ENCODE peak calls at places on chromosomes 2 and 18, in four cellular contexts. F, I, X and U are unnamed samples.

GRCh38 chr2:4381773-4382172 is 678.4 kb downstream of the DCDC2C start:
- DNase-seq in F (no peak), I (no peak), X (no peak), U (no peak)

GRCh38 chr2:48749820-48750739 is 5.4 kb downstream of the LHCGR start:
- DNase-seq in F (no peak), I (no peak), X (no peak), U (no peak)

GRCh38 chr18:48997985-48998831 is 47.4 kb upstream of the SMAD7 start:
- DNase-seq in F (peak), I (no peak), X (no peak), U (peak)

GRCh38 chr2:64866797-64867196 is 122.4 kb upstream of the SLC1A4 start:
- DNase-seq in F (peak), I (no peak), X (no peak), U (no peak)

GRCh38 chr2:41932241-41933034 is 115.4 kb upstream of the PKDCC start:
- DNase-seq in F (peak), I (no peak), X (no peak), U (no peak)

GRCh38 chr2:145091011-145091744 is 571.3 kb upstream of the ZEB2 start:
- DNase-seq in F (no peak), I (no peak), X (no peak), U (no peak)

GRCh38 chr2:23497063-23497462 is 112.1 kb downstream of the KLHL29 start:
- DNase-seq in F (no peak), I (no peak), X (no peak), U (peak)

GRCh38 chr2:9170458-9171130 is 36.0 kb upstream of the ASAP2 start:
- DNase-seq in F (no peak), I (no peak), X (no peak), U (no peak)

GRCh38 chr2:12032421-12032820 is 286.0 kb downstream of the LPIN1 start:
- DNase-seq in F (no peak), I (no peak), X (no peak), U (no peak)

GRCh38 chr2:15640291-15640711 is 48.6 kb downstream of the DDX1 start:
- DNase-seq in F (peak), I (no peak), X (no peak), U (no peak)

GRCh38 chr18:13531681-13532325 is 194.6 kb downstream of the FAM210A start:
- DNase-seq in F (no peak), I (no peak), X (no peak), U (no peak)

GRCh38 chr2:148602918-148603561 is 41.5 kb upstream of the EPC2 start:
- DNase-seq in F (no peak), I (no peak), X (no peak), U (no peak)

GRCh38 chr2:219968685-219969345 is 341.4 kb downstream of the SLC4A3 start:
- DNase-seq in F (no peak), I (no peak), X (no peak), U (no peak)

GRCh38 chr2:150279673-150280072 is 207.8 kb downstream of the RND3 start:
- DNase-seq in F (no peak), I (no peak), X (no peak), U (no peak)

GRCh38 chr2:3971313-3972192 is 268.2 kb downstream of the DCDC2C start:
- DNase-seq in F (no peak), I (no peak), X (no peak), U (no peak)

GRCh38 chr2:70580352-70580751 is 26.7 kb upstream of the TGFA start:
- DNase-seq in F (no peak), I (no peak), X (no peak), U (no peak)

GRCh38 chr2:177772529-177772928 is 300.0 kb downstream of the PDE11A start:
- DNase-seq in F (no peak), I (no peak), X (no peak), U (no peak)

GRCh38 chr2:42568431-42569115 is at the start of gene MTA3:
- DNase-seq in F (no peak), I (peak), X (peak), U (peak)

GRCh38 chr2:40450066-40450841 is 1.6 kb downstream of the SLC8A1 start:
- DNase-seq in F (no peak), I (no peak), X (no peak), U (no peak)

GRCh38 chr2:1553671-1554295 is 140.5 kb downstream of the TPO start:
- DNase-seq in F (peak), I (no peak), X (no peak), U (no peak)

GRCh38 chr2:42025151-42025582 is 22.7 kb upstream of the PKDCC start:
- DNase-seq in F (peak), I (no peak), X (no peak), U (peak)

GRCh38 chr2:12761109-12761508 is 44.4 kb downstream of the TRIB2 start:
- DNase-seq in F (no peak), I (no peak), X (no peak), U (no peak)

GRCh38 chr2:40489678-40489960 is 37.7 kb upstream of the SLC8A1 start:
- DNase-seq in F (no peak), I (no peak), X (no peak), U (no peak)

GRCh38 chr2:186607660-186608324 is 17.9 kb downstream of the ITGAV start:
- DNase-seq in F (no peak), I (no peak), X (no peak), U (no peak)

GRCh38 chr2:102386004-102386403 is 30.4 kb downstream of the IL18R1 start:
- DNase-seq in F (no peak), I (no peak), X (no peak), U (no peak)

GRCh38 chr2:229780856-229781773 is 66.8 kb upstream of the DNER start:
- DNase-seq in F (peak), I (no peak), X (no peak), U (no peak)

GRCh38 chr2:34747643-34748042 is 1148.5 kb upstream of the FAM98A start:
- DNase-seq in F (no peak), I (no peak), X (no peak), U (no peak)

GRCh38 chr2:75292826-75293225 is 93.5 kb upstream of the TACR1 start:
- DNase-seq in F (no peak), I (no peak), X (no peak), U (no peak)

GRCh38 chr2:149743842-149744468 is 156.4 kb upstream of the MMADHC start:
- DNase-seq in F (peak), I (no peak), X (no peak), U (no peak)

GRCh38 chr2:206698811-206699210 is 19.4 kb downstream of the DYTN start:
- DNase-seq in F (no peak), I (no peak), X (no peak), U (no peak)

GRCh38 chr2:238853724-238854123 is 5.8 kb downstream of the TWIST2 start:
- DNase-seq in F (no peak), I (no peak), X (no peak), U (no peak)

GRCh38 chr2:175373001-175373727 is 191.7 kb upstream of the ATP5MC3 start:
- DNase-seq in F (no peak), I (no peak), X (no peak), U (no peak)

GRCh38 chr2:64685430-64685829 is 31.7 kb upstream of the SERTAD2 start:
- DNase-seq in F (no peak), I (no peak), X (no peak), U (no peak)

GRCh38 chr2:5609191-5609590 is 83.0 kb upstream of the SOX11 start:
- DNase-seq in F (no peak), I (no peak), X (no peak), U (no peak)

GRCh38 chr2:196466581-196466980 is 172.9 kb upstream of the CCDC150 start:
- DNase-seq in F (no peak), I (no peak), X (no peak), U (no peak)

GRCh38 chr18:45384137-45384998 is 230.9 kb upstream of the SLC14A2 start:
- DNase-seq in F (no peak), I (no peak), X (peak), U (peak)